ENCODE peak calls at places on chromosomes 2 and 18, in seven cellular contexts. U, V, K, S, Y, E and J are unnamed samples. For H3K4me1 and H3K36me3, the result is how much of the 10 kb centered on the place peaks cover.

GRCh38 chr2:43298496-43298895 is 72.1 kb upstream of the ZFP36L2 start:
- DNase-seq in U (no peak), V (no peak), K (no peak), S (no peak), Y (no peak), E (no peak), J (no peak)

GRCh38 chr2:44063007-44063406 is 67.2 kb upstream of the LRPPRC start:
- DNase-seq in U (no peak), V (no peak), K (no peak), S (no peak), Y (no peak), E (no peak), J (no peak)

GRCh38 chr2:176115883-176116813 is at the start of gene HOXD10:
- DNase-seq in U (no peak), V (no peak), K (no peak), S (no peak), Y (no peak), E (no peak), J (peak)

GRCh38 chr18:63443820-63444219 is 21.5 kb upstream of the VPS4B start:
- DNase-seq in U (no peak), V (no peak), K (no peak), S (no peak), Y (no peak), E (no peak), J (no peak)

GRCh38 chr2:88669371-88670214 is 21.9 kb upstream of the RPIA start:
- DNase-seq in U (peak), V (no peak), K (peak), S (peak), Y (no peak), E (peak), J (peak)

GRCh38 chr2:144515694-144516416 is 4.1 kb downstream of the ZEB2 start:
- DNase-seq in U (peak), V (peak), K (peak), S (peak), Y (no peak), E (peak), J (no peak)

GRCh38 chr2:157857881-157858280 is 18.2 kb downstream of the ACVR1 start:
- DNase-seq in U (no peak), V (no peak), K (no peak), S (no peak), Y (no peak), E (no peak), J (no peak)

GRCh38 chr2:76938153-76938552 is 584.0 kb downstream of the LRRTM4 start:
- DNase-seq in U (no peak), V (no peak), K (no peak), S (no peak), Y (no peak), E (no peak), J (no peak)

GRCh38 chr2:190860985-190861721 is 19.5 kb upstream of the GLS start:
- DNase-seq in U (no peak), V (no peak), K (no peak), S (peak), Y (no peak), E (peak), J (no peak)

GRCh38 chr18:63107171-63107850 is 212.3 kb downstream of the BCL2 start:
- DNase-seq in U (no peak), V (no peak), K (no peak), S (no peak), Y (no peak), E (no peak), J (no peak)

GRCh38 chr2:189018636-189019035 is 44.5 kb downstream of the COL3A1 start:
- DNase-seq in U (no peak), V (no peak), K (no peak), S (peak), Y (no peak), E (no peak), J (no peak)

GRCh38 chr18:13502585-13502984 is 223.8 kb downstream of the FAM210A start:
- DNase-seq in U (no peak), V (peak), K (no peak), S (peak), Y (no peak), E (peak), J (no peak)

GRCh38 chr18:62437520-62438329 is 85.1 kb upstream of the ZCCHC2 start:
- DNase-seq in U (no peak), V (peak), K (no peak), S (no peak), Y (no peak), E (no peak), J (no peak)

GRCh38 chr2:20355131-20355530 is 4.5 kb upstream of the PUM2 start:
- DNase-seq in U (no peak), V (no peak), K (no peak), S (peak), Y (no peak), E (peak), J (no peak)

GRCh38 chr18:5512191-5512590 is 31.6 kb downstream of the EPB41L3 start:
- DNase-seq in U (no peak), V (no peak), K (no peak), S (no peak), Y (no peak), E (no peak), J (no peak)

GRCh38 chr2:238711346-238711745 is 136.5 kb upstream of the TWIST2 start:
- DNase-seq in U (no peak), V (peak), K (no peak), S (no peak), Y (no peak), E (no peak), J (no peak)

GRCh38 chr2:190637331-190637734 is 11.6 kb upstream of the NAB1 start:
- DNase-seq in U (peak), V (no peak), K (no peak), S (peak), Y (no peak), E (peak), J (no peak)

GRCh38 chr2:60324536-60324935 is 228.9 kb downstream of the BCL11A start:
- DNase-seq in U (no peak), V (no peak), K (no peak), S (no peak), Y (no peak), E (no peak), J (no peak)

GRCh38 chr2:66689456-66690051 is 254.6 kb downstream of the MEIS1 start:
- DNase-seq in U (no peak), V (no peak), K (no peak), S (no peak), Y (no peak), E (no peak), J (no peak)

GRCh38 chr2:223989860-223990237 is 32.6 kb downstream of the MRPL44 start:
- DNase-seq in U (no peak), V (no peak), K (no peak), S (no peak), Y (no peak), E (no peak), J (no peak)

GRCh38 chr18:79517322-79517721 is 121.6 kb downstream of the NFATC1 start:
- DNase-seq in U (peak), V (no peak), K (no peak), S (no peak), Y (no peak), E (no peak), J (peak)

GRCh38 chr18:48011926-48012469 is 81.5 kb upstream of the SMAD2 start:
- DNase-seq in U (no peak), V (peak), K (no peak), S (no peak), Y (no peak), E (no peak), J (no peak)

GRCh38 chr2:172395503-172395902 is 31.9 kb upstream of the ITGA6 start:
- DNase-seq in U (no peak), V (no peak), K (no peak), S (peak), Y (no peak), E (peak), J (no peak)

GRCh38 chr2:241812730-241813079 is 3.7 kb downstream of the NEU4 start:
- DNase-seq in U (no peak), V (peak), K (no peak), S (no peak), Y (peak), E (no peak), J (no peak)

GRCh38 chr2:120948662-120949011 is 213.0 kb downstream of the GLI2 start:
- DNase-seq in U (no peak), V (no peak), K (no peak), S (no peak), Y (no peak), E (no peak), J (no peak)

GRCh38 chr18:8673276-8674209 is 31.8 kb upstream of the MTCL1 start:
- DNase-seq in U (no peak), V (no peak), K (no peak), S (no peak), Y (no peak), E (no peak), J (no peak)

GRCh38 chr18:48216639-48217280 is 192.4 kb downstream of the ZBTB7C start:
- DNase-seq in U (no peak), V (no peak), K (no peak), S (no peak), Y (no peak), E (no peak), J (no peak)

GRCh38 chr2:69241039-69241586 is 145.9 kb downstream of the GFPT1 start:
- DNase-seq in U (no peak), V (no peak), K (peak), S (no peak), Y (no peak), E (no peak), J (no peak)

GRCh38 chr2:160220001-160220400 is 19.9 kb upstream of the ITGB6 start:
- DNase-seq in U (no peak), V (no peak), K (no peak), S (no peak), Y (no peak), E (no peak), J (no peak)

GRCh38 chr2:230684222-230685164 is 28.1 kb upstream of the CAB39 start:
- DNase-seq in U (no peak), V (no peak), K (peak), S (peak), Y (no peak), E (peak), J (peak)

GRCh38 chr18:54684786-54685185 is 93.7 kb downstream of the DYNAP start:
- DNase-seq in U (no peak), V (no peak), K (peak), S (peak), Y (no peak), E (peak), J (no peak)

GRCh38 chr2:103784271-103784670 is 1022.4 kb downstream of the TMEM182 start:
- DNase-seq in U (no peak), V (no peak), K (no peak), S (no peak), Y (no peak), E (no peak), J (no peak)

GRCh38 chr18:69985239-69985638 is 37.6 kb upstream of the CD226 start:
- DNase-seq in U (no peak), V (no peak), K (no peak), S (no peak), Y (no peak), E (no peak), J (no peak)

GRCh38 chr2:792687-793086 is 115.5 kb upstream of the TMEM18 start:
- DNase-seq in U (no peak), V (no peak), K (no peak), S (no peak), Y (no peak), E (no peak), J (no peak)

DNA sequence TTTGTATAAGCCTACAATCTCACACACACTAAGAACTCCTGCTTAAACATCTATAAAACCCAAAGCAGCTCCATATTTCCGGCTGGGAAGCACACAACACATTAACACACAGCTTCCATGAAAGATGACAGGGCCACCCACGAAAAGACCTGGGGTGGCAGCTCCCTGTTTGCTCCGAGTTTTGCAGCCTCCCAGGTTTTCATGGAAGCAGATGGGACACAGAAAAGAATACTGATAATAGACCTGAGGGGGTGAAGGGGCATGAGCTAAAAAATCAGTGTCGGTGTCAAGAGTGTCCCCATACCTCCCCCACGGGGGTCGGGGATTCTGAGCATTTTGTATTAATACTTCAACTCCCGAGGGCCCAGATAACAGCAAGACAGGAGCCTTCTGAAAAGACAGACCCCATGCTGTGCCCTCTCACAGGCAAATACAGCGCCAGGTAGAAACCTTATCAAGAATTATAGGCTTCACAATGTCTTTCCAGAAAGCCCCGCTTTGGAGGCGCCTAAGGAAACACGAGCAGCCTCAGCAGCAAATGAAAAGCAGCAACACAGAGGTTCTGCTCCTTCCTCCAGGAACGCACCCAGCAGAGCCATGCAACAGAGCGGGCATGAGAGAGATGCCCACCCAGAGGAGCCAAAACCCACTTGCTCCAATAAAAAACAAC is 50.5 kb downstream of the ZNF516 start:
- DNase-seq in U (no peak), V (no peak), K (no peak), S (no peak), Y (no peak), E (no peak), J (no peak)
- H3K4me1 ChIP-seq in U (under half), V (under half), K (half or more), S (under half), Y (under half), E (under half), J (under half)

DNA sequence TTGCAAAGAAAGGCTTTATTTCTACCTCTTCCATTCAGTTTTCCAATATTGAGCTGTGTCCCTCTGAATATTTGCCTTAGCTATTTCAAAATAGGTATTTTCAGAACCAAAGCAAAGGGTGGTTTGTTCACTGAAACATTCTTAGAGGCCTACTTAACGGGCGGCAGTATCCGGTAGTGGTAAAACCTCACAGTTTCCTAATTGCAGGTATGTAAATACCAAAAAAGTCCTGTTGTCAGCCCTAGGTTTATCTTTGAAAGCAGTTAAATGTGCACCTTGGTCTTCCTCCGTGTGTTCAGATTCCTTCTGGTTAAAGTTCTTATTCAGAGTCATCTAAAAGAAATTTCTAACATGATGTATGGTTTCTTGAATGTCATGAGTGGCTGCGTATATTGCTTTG is 38.9 kb downstream of the CCNT2 start:
- DNase-seq in U (no peak), V (no peak), K (no peak), S (no peak), Y (no peak), E (no peak), J (no peak)
- H3K36me3 ChIP-seq in U (half or more), V (under half), K (under half), S (under half), Y (under half), E (under half), J (under half)

DNA sequence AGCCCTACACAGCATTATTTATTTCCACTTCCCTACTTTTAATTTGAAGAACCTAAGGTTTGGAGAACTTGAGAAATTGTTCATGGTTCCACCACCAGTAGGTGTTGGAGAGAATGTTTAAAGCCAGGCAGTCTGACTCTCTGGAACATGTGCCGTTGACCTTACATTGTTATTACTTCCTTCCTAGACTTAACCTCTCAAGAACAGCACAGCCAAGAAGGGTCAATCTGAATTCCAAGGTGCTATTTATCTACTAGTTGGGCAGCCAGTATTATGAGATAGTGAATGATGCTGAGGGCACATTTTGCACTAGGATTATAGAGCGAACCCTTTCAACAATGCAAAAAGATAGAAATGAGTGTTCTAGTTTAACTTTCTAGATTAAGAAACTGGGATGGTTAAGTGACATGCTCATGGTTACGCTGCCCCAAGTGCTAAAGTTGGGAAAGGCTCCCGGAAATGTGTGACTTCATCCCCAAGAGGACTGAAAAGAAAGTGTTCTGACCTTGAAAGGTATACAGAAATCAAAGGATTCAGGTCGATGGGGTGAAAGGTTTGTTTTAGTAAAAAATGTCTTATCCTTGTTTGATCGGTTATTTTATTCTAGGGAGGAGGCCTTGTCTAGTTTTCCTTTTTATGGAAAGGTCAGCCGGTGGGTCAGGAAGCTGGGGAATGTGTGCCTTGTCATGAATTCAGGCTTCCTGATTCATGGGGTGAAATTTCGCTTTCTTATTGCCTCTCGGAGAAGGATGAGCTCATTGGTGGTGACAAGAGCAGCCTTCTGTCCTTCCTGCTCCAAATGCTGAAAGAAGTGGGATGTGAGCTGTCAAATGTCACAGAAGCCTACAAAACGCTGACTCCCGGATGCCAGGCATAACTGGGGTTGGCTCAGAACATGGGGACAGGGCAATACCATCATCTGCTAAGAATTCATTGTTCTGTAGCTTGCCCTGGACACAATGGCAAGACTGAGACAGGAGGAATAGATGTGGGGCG is 55.5 kb upstream of the FAM136A start:
- DNase-seq in U (no peak), V (no peak), K (no peak), S (peak), Y (no peak), E (no peak), J (no peak)
- H3K4me1 ChIP-seq in U (under half), V (under half), K (under half), S (under half), Y (under half), E (under half), J (under half)

GRCh38 chr2:106113362-106113971 is 80.6 kb downstream of the UXS1 start:
- DNase-seq in U (no peak), V (no peak), K (no peak), S (no peak), Y (no peak), E (no peak), J (no peak)
- H3K36me3 ChIP-seq in U (under half), V (under half), K (under half), S (under half), Y (under half), E (under half), J (under half)

DNA sequence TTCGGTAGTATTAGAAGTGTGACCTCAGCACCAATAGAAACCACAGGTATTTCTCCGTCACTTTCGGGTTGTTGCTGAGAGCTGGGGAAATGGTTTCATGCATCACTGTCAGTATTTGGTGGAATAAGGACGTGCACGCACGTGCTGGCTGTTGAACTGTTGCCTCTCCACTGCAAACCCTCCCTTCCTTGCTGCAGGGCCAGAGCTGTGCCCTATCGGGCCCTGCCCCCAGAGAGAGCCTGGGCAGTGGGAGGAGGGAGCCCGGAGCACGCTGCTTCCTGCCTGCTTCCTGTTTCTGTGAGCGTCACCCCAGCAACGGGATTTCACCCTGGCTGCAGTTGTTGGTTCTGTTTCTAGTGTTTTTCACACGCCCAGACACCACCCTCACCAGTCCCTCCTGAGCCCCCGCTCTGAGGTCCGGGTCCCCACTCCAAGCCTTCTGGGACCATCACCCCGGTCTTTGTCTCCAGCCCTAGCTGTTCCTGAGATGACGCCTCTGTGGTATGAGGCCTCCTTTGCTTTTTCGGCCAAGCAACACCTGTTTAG is 47.4 kb downstream of the LRRFIP1 start:
- DNase-seq in U (peak), V (peak), K (peak), S (peak), Y (peak), E (peak), J (peak)
- H3K4me1 ChIP-seq in U (half or more), V (under half), K (under half), S (under half), Y (under half), E (under half), J (under half)

GRCh38 chr2:99389371-99389770 is 52.2 kb downstream of the EIF5B start:
- DNase-seq in U (no peak), V (no peak), K (no peak), S (peak), Y (no peak), E (peak), J (no peak)

GRCh38 chr2:99388892-99389291 is 51.7 kb downstream of the EIF5B start:
- DNase-seq in U (no peak), V (no peak), K (no peak), S (no peak), Y (no peak), E (no peak), J (no peak)

GRCh38 chr2:99386011-99386410 is 48.8 kb downstream of the EIF5B start:
- DNase-seq in U (no peak), V (no peak), K (no peak), S (peak), Y (no peak), E (peak), J (no peak)

GRCh38 chr2:99395589-99396130 is 58.5 kb downstream of the EIF5B start:
- DNase-seq in U (no peak), V (no peak), K (no peak), S (peak), Y (no peak), E (peak), J (no peak)

DNA sequence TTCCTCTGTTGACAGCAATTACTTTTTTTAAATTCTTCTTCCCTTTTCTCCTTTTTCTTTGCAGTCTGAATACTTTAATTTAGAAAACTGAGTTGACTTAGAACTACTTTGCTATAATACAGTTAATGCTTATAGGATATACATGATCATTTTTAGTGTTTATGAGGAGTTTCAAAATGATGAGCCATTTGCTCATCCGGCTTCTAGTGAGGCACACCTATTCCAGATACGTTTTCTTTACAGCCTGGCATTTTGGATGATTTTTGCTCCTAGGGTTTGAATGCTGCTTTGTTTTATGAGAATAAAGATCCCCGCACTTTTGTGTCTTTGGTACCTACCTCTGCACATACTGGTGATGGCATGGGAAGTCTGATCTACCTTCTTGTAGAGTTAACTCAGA is 52.8 kb downstream of the EIF5B start:
- DNase-seq in U (no peak), V (no peak), K (no peak), S (no peak), Y (no peak), E (no peak), J (no peak)
- H3K36me3 ChIP-seq in U (half or more), V (half or more), K (under half), S (under half), Y (under half), E (under half), J (under half)

GRCh38 chr2:46803551-46803885 is 112.1 kb downstream of the MCFD2 start:
- DNase-seq in U (no peak), V (no peak), K (no peak), S (no peak), Y (no peak), E (no peak), J (peak)
- H3K4me1 ChIP-seq in U (under half), V (under half), K (under half), S (under half), Y (under half), E (under half), J (under half)

GRCh38 chr2:9298583-9298982 is 92.0 kb downstream of the ASAP2 start:
- DNase-seq in U (no peak), V (no peak), K (no peak), S (no peak), Y (no peak), E (no peak), J (no peak)
- H3K36me3 ChIP-seq in U (under half), V (under half), K (under half), S (under half), Y (under half), E (under half), J (under half)